ENCODE peak calls at places on chromosomes 1 and 21, in ten cellular contexts. Y is nephron progenitor cell, Q is nucleus accumbens, L is GM13976, M is pancreas, C is midbrain, H is sciatic nerve, A is NCI-H774, F is LHCN-M2, D is left ventricle myocardium superior. T is an unnamed sample.
A peak's percentile ranks its signal among the peaks of the same experiment; 100 is the strongest.

GRCh38 chr1:172883844-172884243 is 166.9 kb downstream of the TNFSF18 start:
- DNase-seq in Y (no peak), Q (no peak), L (no peak), M (no peak), C (no peak), H (no peak), A (no peak), F (peak; percentile 70), D (no peak), T (no peak)

GRCh38 chr1:32539584-32540571 is 651 bp downstream of the ZBTB8A start:
- DNase-seq in Y (peak; percentile 69), Q (no peak), L (peak; percentile 74), M (peak; percentile 76), C (no peak), H (no peak), A (peak; percentile 64), F (peak; percentile 39), D (peak; percentile 64), T (peak; percentile 39)

GRCh38 chr1:24984800-24985552 is 54.9 kb upstream of the RUNX3 start:
- DNase-seq in Y (no peak), Q (no peak), L (no peak), M (no peak), C (no peak), H (no peak), A (no peak), F (no peak), D (no peak), T (peak; percentile 49)

GRCh38 chr1:231807498-231807897 is 180.9 kb downstream of the DISC1 start:
- DNase-seq in Y (no peak), Q (no peak), L (no peak), M (no peak), C (no peak), H (no peak), A (no peak), F (no peak), D (no peak), T (no peak)

GRCh38 chr1:110477041-110477440 is 26.1 kb downstream of the PROK1 start:
- DNase-seq in Y (no peak), Q (no peak), L (no peak), M (no peak), C (no peak), H (no peak), A (no peak), F (peak; percentile 56), D (no peak), T (peak; percentile 93)

GRCh38 chr1:208178091-208178529 is 66.1 kb downstream of the PLXNA2 start:
- DNase-seq in Y (no peak), Q (no peak), L (no peak), M (no peak), C (no peak), H (no peak), A (peak; percentile 43), F (peak; percentile 37), D (no peak), T (peak; percentile 30)

GRCh38 chr21:36820176-36821031 is 121.5 kb downstream of the SIM2 start:
- DNase-seq in Y (peak; percentile 71), Q (no peak), L (no peak), M (no peak), C (no peak), H (no peak), A (no peak), F (no peak), D (no peak), T (no peak)

GRCh38 chr21:42568834-42569731 is 55.4 kb downstream of the SLC37A1 start:
- DNase-seq in Y (no peak), Q (no peak), L (no peak), M (peak; percentile 54), C (no peak), H (peak; percentile 57), A (peak; percentile 43), F (no peak), D (no peak), T (no peak)

GRCh38 chr1:181587870-181588438 is 104.6 kb downstream of the CACNA1E start:
- DNase-seq in Y (no peak), Q (no peak), L (peak; percentile 36), M (no peak), C (no peak), H (no peak), A (no peak), F (no peak), D (no peak), T (no peak)

GRCh38 chr1:28295936-28296335 is 32.9 kb upstream of the MED18 start:
- DNase-seq in Y (no peak), Q (no peak), L (no peak), M (no peak), C (no peak), H (no peak), A (no peak), F (no peak), D (no peak), T (peak; percentile 64)

GRCh38 chr21:32212116-32212515 is 66.7 kb downstream of the MIS18A start:
- DNase-seq in Y (no peak), Q (no peak), L (no peak), M (no peak), C (no peak), H (no peak), A (no peak), F (no peak), D (no peak), T (no peak)

GRCh38 chr1:94675373-94675772 is 133.8 kb upstream of the F3 start:
- DNase-seq in Y (no peak), Q (no peak), L (no peak), M (no peak), C (no peak), H (no peak), A (no peak), F (no peak), D (no peak), T (no peak)

GRCh38 chr1:30847358-30847972 is 61.1 kb downstream of the SDC3 start:
- DNase-seq in Y (peak; percentile 60), Q (peak; percentile 90), L (no peak), M (peak; percentile 72), C (peak; percentile 79), H (peak; percentile 91), A (peak; percentile 84), F (no peak), D (peak; percentile 83), T (peak; percentile 59)

GRCh38 chr1:230383425-230383824 is 42.7 kb downstream of the PGBD5 start:
- DNase-seq in Y (no peak), Q (no peak), L (no peak), M (no peak), C (no peak), H (no peak), A (no peak), F (no peak), D (no peak), T (no peak)

GRCh38 chr1:209594440-209594839 is 10.9 kb downstream of the CAMK1G start:
- DNase-seq in Y (no peak), Q (no peak), L (no peak), M (no peak), C (no peak), H (no peak), A (no peak), F (no peak), D (no peak), T (no peak)

GRCh38 chr1:1291611-1292441 is 11.6 kb downstream of the SCNN1D start:
- DNase-seq in Y (peak; percentile 76), Q (no peak), L (peak; percentile 87), M (peak; percentile 88), C (no peak), H (peak; percentile 82), A (peak; percentile 14), F (peak; percentile 43), D (peak; percentile 82), T (peak; percentile 85)

GRCh38 chr1:161382214-161383019 is 14.7 kb upstream of the CFAP126 start:
- DNase-seq in Y (no peak), Q (no peak), L (peak; percentile 66), M (no peak), C (peak; percentile 68), H (no peak), A (peak; percentile 58), F (peak; percentile 84), D (no peak), T (peak; percentile 72)

GRCh38 chr1:13725714-13726175 is 25.8 kb downstream of the PRDM2 start:
- DNase-seq in Y (no peak), Q (no peak), L (peak; percentile 47), M (no peak), C (no peak), H (no peak), A (no peak), F (peak; percentile 18), D (no peak), T (peak; percentile 66)

GRCh38 chr1:183227963-183228649 is 42.0 kb downstream of the LAMC2 start:
- DNase-seq in Y (peak; percentile 69), Q (no peak), L (peak; percentile 71), M (peak; percentile 68), C (peak; percentile 6), H (peak; percentile 64), A (no peak), F (peak; percentile 63), D (peak; percentile 52), T (peak; percentile 32)

GRCh38 chr1:197464039-197464438 is 196.0 kb downstream of the CRB1 start:
- DNase-seq in Y (no peak), Q (no peak), L (no peak), M (no peak), C (peak; percentile 35), H (no peak), A (no peak), F (peak; percentile 75), D (no peak), T (no peak)

GRCh38 chr1:26666855-26667254 is 29.0 kb upstream of the ARID1A start:
- DNase-seq in Y (no peak), Q (no peak), L (no peak), M (no peak), C (no peak), H (no peak), A (no peak), F (peak; percentile 52), D (no peak), T (no peak)

GRCh38 chr21:31425158-31425557 is 81.1 kb upstream of the TIAM1 start:
- DNase-seq in Y (no peak), Q (no peak), L (no peak), M (no peak), C (no peak), H (no peak), A (no peak), F (no peak), D (no peak), T (no peak)

GRCh38 chr1:42761567-42761966 is 5.3 kb downstream of the P3H1 start:
- DNase-seq in Y (no peak), Q (no peak), L (no peak), M (no peak), C (no peak), H (no peak), A (no peak), F (no peak), D (no peak), T (no peak)

GRCh38 chr1:43541721-43542401 is 11.2 kb downstream of the PTPRF start:
- DNase-seq in Y (no peak), Q (peak; percentile 93), L (no peak), M (peak; percentile 81), C (peak; percentile 93), H (peak; percentile 83), A (no peak), F (no peak), D (peak; percentile 87), T (peak; percentile 94)

GRCh38 chr1:178273707-178274410 is 180.0 kb downstream of the RASAL2 start:
- DNase-seq in Y (no peak), Q (no peak), L (peak; percentile 18), M (no peak), C (no peak), H (no peak), A (no peak), F (peak; percentile 62), D (no peak), T (no peak)

GRCh38 chr1:207352560-207352959 is 31.1 kb downstream of the CD55 start:
- DNase-seq in Y (no peak), Q (no peak), L (no peak), M (no peak), C (no peak), H (no peak), A (no peak), F (no peak), D (no peak), T (no peak)

GRCh38 chr1:89356658-89357400 is 7.0 kb upstream of the GBP6 start:
- DNase-seq in Y (no peak), Q (no peak), L (no peak), M (no peak), C (no peak), H (no peak), A (peak; percentile 35), F (peak; percentile 44), D (no peak), T (peak; percentile 13)

GRCh38 chr1:107141491-107142369 is 891 bp downstream of the NTNG1 start:
- DNase-seq in Y (peak; percentile 40), Q (no peak), L (peak; percentile 58), M (peak; percentile 58), C (peak; percentile 68), H (no peak), A (peak; percentile 54), F (peak; percentile 49), D (peak; percentile 36), T (peak; percentile 12)